ENCODE peak calls at places on chromosomes 16 and 17, in four cellular contexts. P is retina, W is SK-MEL-5, U is tibial artery. A is an unnamed sample.
A peak's percentile ranks its signal among the peaks of the same experiment; 100 is the strongest.

GRCh38 chr17:14553847-14554246 is 253.0 kb downstream of the HS3ST3B1 start:
- DNase-seq in P (no peak), W (no peak), U (no peak), A (no peak)

GRCh38 chr17:74160656-74161500 is 42.6 kb upstream of the RPL38 start:
- DNase-seq in P (no peak), W (no peak), U (no peak), A (no peak)

GRCh38 chr17:18981642-18982424 is 22.7 kb downstream of the FAM83G start:
- DNase-seq in P (no peak), W (no peak), U (no peak), A (peak; percentile 75)

GRCh38 chr16:4176794-4177438 is 60.7 kb upstream of the ADCY9 start:
- DNase-seq in P (no peak), W (no peak), U (no peak), A (no peak)

GRCh38 chr17:7932949-7933348 is 943 bp downstream of the CNTROB start:
- DNase-seq in P (no peak), W (peak; percentile 70), U (peak; percentile 40), A (no peak)

GRCh38 chr16:4205971-4206370 is 35.9 kb downstream of the SRL start:
- DNase-seq in P (no peak), W (no peak), U (no peak), A (no peak)

GRCh38 chr17:980406-981291 is 1.1 kb upstream of the NXN start:
- DNase-seq in P (peak; percentile 89), W (peak; percentile 93), U (peak; percentile 76), A (peak; percentile 80)

GRCh38 chr17:835263-835662 is 53.1 kb downstream of the MRM3 start:
- DNase-seq in P (no peak), W (no peak), U (peak; percentile 52), A (no peak)

GRCh38 chr16:58678716-58679115 is 5.9 kb downstream of the SLC38A7 start:
- DNase-seq in P (no peak), W (peak; percentile 44), U (no peak), A (no peak)

GRCh38 chr17:82871056-82871775 is 31.4 kb upstream of the ZNF750 start:
- DNase-seq in P (no peak), W (no peak), U (no peak), A (no peak)

GRCh38 chr17:81923302-81924260 is 4.0 kb downstream of the MAFG start:
- DNase-seq in P (peak; percentile 53), W (no peak), U (peak; percentile 67), A (peak; percentile 84)

GRCh38 chr17:82030470-82031302 is 792 bp upstream of the RAC3 start:
- DNase-seq in P (peak; percentile 94), W (peak; percentile 91), U (peak; percentile 68), A (peak; percentile 96)

GRCh38 chr16:21628772-21629171 is 23.6 kb downstream of the IGSF6 start:
- DNase-seq in P (no peak), W (no peak), U (no peak), A (no peak)

A was measured in pancreas.